ENCODE peak calls at places on chromosomes 16 and 17, in nine cellular contexts. One of them, this sample, is unnamed.
A peak's percentile ranks its signal among the peaks of the same experiment; 100 is the strongest.

GRCh38 chr17:18038149-18038850 is 668 bp downstream of the ATPAF2 start:
- DNase-seq in PC-3: no peak
- DNase-seq in astrocyte: peak; percentile 8
- DNase-seq in tibial nerve: no peak
- DNase-seq in cardiac fibroblast: no peak
- DNase-seq in left ventricle myocardium inferior: no peak
- DNase-seq in stomach: no peak
- DNase-seq in fibroblast of lung: no peak
- DNase-seq in astrocyte of the cerebellum: no peak
- DNase-seq in this sample: no peak

GRCh38 chr16:75116081-75116910 is at the start of gene LDHD:
- DNase-seq in tibial nerve: peak; percentile 79
- DNase-seq in left ventricle myocardium inferior: peak; percentile 83
- DNase-seq in PC-3: peak; percentile 75
- DNase-seq in astrocyte of the cerebellum: no peak
- DNase-seq in cardiac fibroblast: peak; percentile 61
- DNase-seq in stomach: peak; percentile 94
- DNase-seq in astrocyte: peak; percentile 47
- DNase-seq in fibroblast of lung: peak; percentile 56
- DNase-seq in this sample: no peak

GRCh38 chr16:49276646-49277385 is 4.8 kb downstream of the CBLN1 start:
- DNase-seq in astrocyte of the cerebellum: no peak
- DNase-seq in tibial nerve: no peak
- DNase-seq in fibroblast of lung: no peak
- DNase-seq in astrocyte: no peak
- DNase-seq in PC-3: no peak
- DNase-seq in left ventricle myocardium inferior: no peak
- DNase-seq in stomach: no peak
- DNase-seq in cardiac fibroblast: no peak
- DNase-seq in this sample: no peak

GRCh38 chr17:9409430-9409829 is 166.2 kb downstream of the STX8 start:
- DNase-seq in left ventricle myocardium inferior: no peak
- DNase-seq in tibial nerve: no peak
- DNase-seq in astrocyte: no peak
- DNase-seq in stomach: no peak
- DNase-seq in PC-3: no peak
- DNase-seq in cardiac fibroblast: no peak
- DNase-seq in fibroblast of lung: peak; percentile 47
- DNase-seq in astrocyte of the cerebellum: no peak
- DNase-seq in this sample: no peak

GRCh38 chr17:69480197-69480596 is 65.7 kb downstream of the MAP2K6 start:
- DNase-seq in astrocyte: no peak
- DNase-seq in cardiac fibroblast: no peak
- DNase-seq in astrocyte of the cerebellum: no peak
- DNase-seq in tibial nerve: peak; percentile 72
- DNase-seq in left ventricle myocardium inferior: no peak
- DNase-seq in stomach: no peak
- DNase-seq in PC-3: no peak
- DNase-seq in fibroblast of lung: no peak
- DNase-seq in this sample: no peak

GRCh38 chr17:41391535-41391934 is 5.9 kb downstream of the KRT31 start:
- DNase-seq in left ventricle myocardium inferior: no peak
- DNase-seq in PC-3: no peak
- DNase-seq in astrocyte of the cerebellum: no peak
- DNase-seq in cardiac fibroblast: no peak
- DNase-seq in fibroblast of lung: no peak
- DNase-seq in astrocyte: no peak
- DNase-seq in stomach: no peak
- DNase-seq in tibial nerve: no peak
- DNase-seq in this sample: no peak

GRCh38 chr16:31350275-31351005 is 4.5 kb upstream of the ITGAX start:
- DNase-seq in left ventricle myocardium inferior: no peak
- DNase-seq in stomach: no peak
- DNase-seq in cardiac fibroblast: no peak
- DNase-seq in astrocyte: no peak
- DNase-seq in tibial nerve: no peak
- DNase-seq in PC-3: no peak
- DNase-seq in fibroblast of lung: no peak
- DNase-seq in astrocyte of the cerebellum: no peak
- DNase-seq in this sample: no peak

GRCh38 chr17:47603830-47604229 is 45.9 kb upstream of the KPNB1 start:
- DNase-seq in cardiac fibroblast: no peak
- DNase-seq in stomach: no peak
- DNase-seq in astrocyte: no peak
- DNase-seq in left ventricle myocardium inferior: no peak
- DNase-seq in PC-3: no peak
- DNase-seq in fibroblast of lung: no peak
- DNase-seq in tibial nerve: no peak
- DNase-seq in astrocyte of the cerebellum: no peak
- DNase-seq in this sample: no peak

GRCh38 chr17:44211281-44212265 is 7.9 kb downstream of the UBTF start:
- DNase-seq in astrocyte of the cerebellum: no peak
- DNase-seq in left ventricle myocardium inferior: no peak
- DNase-seq in tibial nerve: no peak
- DNase-seq in cardiac fibroblast: no peak
- DNase-seq in PC-3: no peak
- DNase-seq in fibroblast of lung: no peak
- DNase-seq in astrocyte: no peak
- DNase-seq in stomach: no peak
- DNase-seq in this sample: no peak

GRCh38 chr17:29004081-29004692 is 1.6 kb downstream of the SEZ6 start:
- DNase-seq in astrocyte of the cerebellum: no peak
- DNase-seq in stomach: no peak
- DNase-seq in tibial nerve: no peak
- DNase-seq in PC-3: no peak
- DNase-seq in fibroblast of lung: peak; percentile 15
- DNase-seq in cardiac fibroblast: peak; percentile 26
- DNase-seq in left ventricle myocardium inferior: no peak
- DNase-seq in astrocyte: peak; percentile 23
- DNase-seq in this sample: no peak

GRCh38 chr17:29005562-29005887 is 308 bp downstream of the SEZ6 start:
- DNase-seq in astrocyte: no peak
- DNase-seq in left ventricle myocardium inferior: no peak
- DNase-seq in PC-3: no peak
- DNase-seq in cardiac fibroblast: no peak
- DNase-seq in stomach: no peak
- DNase-seq in astrocyte of the cerebellum: no peak
- DNase-seq in fibroblast of lung: no peak
- DNase-seq in tibial nerve: no peak
- DNase-seq in this sample: no peak

GRCh38 chr17:29007456-29008455 is 1.9 kb upstream of the SEZ6 start:
- DNase-seq in tibial nerve: no peak
- DNase-seq in cardiac fibroblast: peak; percentile 29
- DNase-seq in left ventricle myocardium inferior: no peak
- DNase-seq in astrocyte: peak; percentile 33
- DNase-seq in astrocyte of the cerebellum: no peak
- DNase-seq in fibroblast of lung: no peak
- DNase-seq in stomach: no peak
- DNase-seq in PC-3: peak; percentile 67
- DNase-seq in this sample: no peak

GRCh38 chr17:29008591-29008990 is 2.8 kb upstream of the SEZ6 start:
- DNase-seq in stomach: no peak
- DNase-seq in fibroblast of lung: no peak
- DNase-seq in astrocyte of the cerebellum: no peak
- DNase-seq in left ventricle myocardium inferior: no peak
- DNase-seq in astrocyte: no peak
- DNase-seq in tibial nerve: no peak
- DNase-seq in PC-3: no peak
- DNase-seq in cardiac fibroblast: no peak
- DNase-seq in this sample: no peak

GRCh38 chr17:29005936-29006438 is at the start of gene SEZ6:
- DNase-seq in fibroblast of lung: peak; percentile 55
- DNase-seq in tibial nerve: peak; percentile 38
- DNase-seq in cardiac fibroblast: peak; percentile 70
- DNase-seq in stomach: peak; percentile 74
- DNase-seq in astrocyte: peak; percentile 36
- DNase-seq in astrocyte of the cerebellum: peak; percentile 8
- DNase-seq in left ventricle myocardium inferior: peak; percentile 72
- DNase-seq in PC-3: peak; percentile 40
- DNase-seq in this sample: no peak
- H3K4me3 ChIP-seq in fibroblast of lung: no peak within 1 kb of the TSS
- H3K4me3 ChIP-seq in tibial nerve: no peak within 1 kb of the TSS
- H3K4me3 ChIP-seq in cardiac fibroblast: no peak within 1 kb of the TSS
- H3K4me3 ChIP-seq in stomach: peak within 1 kb of the TSS; percentile 27
- H3K4me3 ChIP-seq in astrocyte: no peak within 1 kb of the TSS
- H3K4me3 ChIP-seq in astrocyte of the cerebellum: no peak within 1 kb of the TSS
- H3K4me3 ChIP-seq in left ventricle myocardium inferior: peak within 1 kb of the TSS; percentile 36
- H3K4me3 ChIP-seq in PC-3: no peak within 1 kb of the TSS
- H3K4me3 ChIP-seq in this sample: no peak within 1 kb of the TSS

DNA sequence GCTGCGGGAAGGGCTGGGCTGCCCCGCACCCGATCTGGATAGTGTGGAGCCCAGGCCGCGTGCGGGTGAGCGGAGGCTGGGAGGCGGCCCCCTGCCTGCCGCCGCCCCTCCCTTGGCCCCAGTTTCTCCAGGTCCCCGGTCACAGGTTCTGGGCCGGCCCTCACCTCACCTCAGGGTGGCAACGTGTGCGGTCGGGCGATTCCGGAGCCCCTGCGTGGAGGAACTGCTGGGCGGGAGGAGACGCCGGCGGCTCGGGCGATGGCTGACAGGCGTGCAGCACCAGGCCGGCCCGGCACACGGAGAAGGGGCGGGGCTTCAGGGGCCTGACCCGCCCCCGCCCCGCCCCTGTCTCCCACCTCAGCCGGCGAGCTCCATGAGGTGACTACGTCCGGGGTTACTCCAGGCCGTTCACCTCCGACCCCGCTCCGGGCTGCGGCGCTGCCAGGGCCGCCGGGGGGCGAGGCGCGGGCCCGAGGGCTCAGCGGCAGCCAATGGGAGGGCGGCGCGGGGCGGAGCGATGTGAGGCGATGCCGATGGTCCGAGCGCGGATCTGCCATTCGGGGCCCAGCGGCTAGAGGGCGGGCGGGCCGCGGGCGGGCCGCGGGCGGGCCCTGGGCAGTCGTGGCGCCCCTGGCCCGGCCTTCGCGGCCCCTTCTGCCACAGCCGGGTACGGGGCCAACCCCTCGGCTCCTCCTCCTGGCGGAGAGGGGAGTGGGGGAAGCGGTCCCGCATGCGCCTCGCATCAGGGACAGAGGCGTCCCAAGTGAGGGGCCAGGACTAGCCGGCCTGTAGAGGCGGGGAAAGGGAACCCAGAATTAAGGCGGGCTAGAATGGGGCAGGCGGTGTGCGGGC is 16.7 kb upstream of the C17orf78 start:
- DNase-seq in left ventricle myocardium inferior: peak; percentile 95
- DNase-seq in tibial nerve: peak; percentile 88
- DNase-seq in astrocyte: peak; percentile 78
- DNase-seq in PC-3: peak; percentile 88
- DNase-seq in fibroblast of lung: peak; percentile 95
- DNase-seq in stomach: peak; percentile 95
- DNase-seq in astrocyte of the cerebellum: peak; percentile 64
- DNase-seq in cardiac fibroblast: peak; percentile 98
- DNase-seq in this sample: no peak
- TF ChIP-seq CTCF in left ventricle myocardium inferior: peak; percentile 64
- TF ChIP-seq CTCF in tibial nerve: peak; percentile 76
- TF ChIP-seq CTCF in astrocyte: no peak
- TF ChIP-seq CTCF in PC-3: no peak
- TF ChIP-seq CTCF in fibroblast of lung: peak; percentile 22
- TF ChIP-seq CTCF in stomach: peak; percentile 62
- TF ChIP-seq CTCF in astrocyte of the cerebellum: no peak
- TF ChIP-seq CTCF in cardiac fibroblast: peak; percentile 5
- TF ChIP-seq CTCF in this sample: no peak

GRCh38 chr17:2238432-2239169 is 65.0 kb downstream of the SMG6 start:
- DNase-seq in astrocyte of the cerebellum: no peak
- DNase-seq in PC-3: no peak
- DNase-seq in cardiac fibroblast: no peak
- DNase-seq in astrocyte: no peak
- DNase-seq in left ventricle myocardium inferior: peak; percentile 62
- DNase-seq in fibroblast of lung: no peak
- DNase-seq in stomach: no peak
- DNase-seq in tibial nerve: no peak
- DNase-seq in this sample: no peak

GRCh38 chr17:2237960-2238359 is 65.6 kb downstream of the SMG6 start:
- DNase-seq in cardiac fibroblast: no peak
- DNase-seq in stomach: no peak
- DNase-seq in tibial nerve: no peak
- DNase-seq in left ventricle myocardium inferior: no peak
- DNase-seq in astrocyte: no peak
- DNase-seq in PC-3: no peak
- DNase-seq in fibroblast of lung: no peak
- DNase-seq in astrocyte of the cerebellum: no peak
- DNase-seq in this sample: no peak

GRCh38 chr17:2240541-2240940 is 63.0 kb downstream of the SMG6 start:
- DNase-seq in stomach: no peak
- DNase-seq in astrocyte: no peak
- DNase-seq in PC-3: peak; percentile 7
- DNase-seq in fibroblast of lung: peak; percentile 48
- DNase-seq in cardiac fibroblast: peak; percentile 64
- DNase-seq in tibial nerve: no peak
- DNase-seq in astrocyte of the cerebellum: no peak
- DNase-seq in left ventricle myocardium inferior: no peak
- DNase-seq in this sample: no peak

GRCh38 chr17:2239882-2240430 is 63.6 kb downstream of the SMG6 start:
- DNase-seq in cardiac fibroblast: peak; percentile 83
- DNase-seq in astrocyte of the cerebellum: peak; percentile 77
- DNase-seq in PC-3: peak; percentile 81
- DNase-seq in fibroblast of lung: peak; percentile 93
- DNase-seq in left ventricle myocardium inferior: peak; percentile 63
- DNase-seq in astrocyte: peak; percentile 95
- DNase-seq in stomach: peak; percentile 33
- DNase-seq in tibial nerve: peak; percentile 60
- DNase-seq in this sample: peak; percentile 53

GRCh38 chr17:2239170-2239551 is 64.4 kb downstream of the SMG6 start:
- DNase-seq in cardiac fibroblast: no peak
- DNase-seq in stomach: no peak
- DNase-seq in PC-3: no peak
- DNase-seq in astrocyte: no peak
- DNase-seq in astrocyte of the cerebellum: no peak
- DNase-seq in fibroblast of lung: no peak
- DNase-seq in tibial nerve: no peak
- DNase-seq in left ventricle myocardium inferior: no peak
- DNase-seq in this sample: no peak
- H3K4me3 ChIP-seq in cardiac fibroblast: no peak overlapping the region
- H3K4me3 ChIP-seq in stomach: no peak overlapping the region
- H3K4me3 ChIP-seq in PC-3: no peak overlapping the region
- H3K4me3 ChIP-seq in astrocyte: no peak overlapping the region
- H3K4me3 ChIP-seq in astrocyte of the cerebellum: no peak overlapping the region
- H3K4me3 ChIP-seq in fibroblast of lung: no peak overlapping the region
- H3K4me3 ChIP-seq in tibial nerve: no peak overlapping the region
- H3K4me3 ChIP-seq in left ventricle myocardium inferior: no peak overlapping the region
- H3K4me3 ChIP-seq in this sample: no peak overlapping the region

GRCh38 chr16:25922438-25922837 is 230.7 kb downstream of the HS3ST4 start:
- DNase-seq in PC-3: no peak
- DNase-seq in fibroblast of lung: no peak
- DNase-seq in left ventricle myocardium inferior: no peak
- DNase-seq in tibial nerve: no peak
- DNase-seq in stomach: no peak
- DNase-seq in astrocyte: no peak
- DNase-seq in astrocyte of the cerebellum: no peak
- DNase-seq in cardiac fibroblast: no peak
- DNase-seq in this sample: no peak

DNA sequence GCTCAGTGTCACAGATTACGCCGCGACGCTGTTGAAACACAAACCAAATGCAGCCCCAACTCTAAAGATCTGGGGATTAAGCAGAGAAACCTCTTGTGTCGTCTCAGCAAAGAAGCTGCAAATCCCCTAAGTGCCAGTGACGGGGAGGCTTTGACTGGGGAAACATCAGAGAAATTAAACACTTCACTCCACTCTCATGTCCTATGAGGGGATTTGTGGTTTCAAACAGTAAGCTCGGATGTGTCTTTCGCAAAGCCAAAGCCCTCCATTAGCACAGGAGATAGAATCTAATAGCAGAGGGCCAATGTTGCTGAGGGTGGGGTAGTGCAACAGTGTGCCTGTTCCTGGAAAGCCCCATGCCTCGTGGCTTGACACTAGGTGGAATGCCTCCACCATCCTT is 233.7 kb downstream of the HS3ST4 start:
- DNase-seq in tibial nerve: no peak
- DNase-seq in astrocyte: no peak
- DNase-seq in stomach: no peak
- DNase-seq in cardiac fibroblast: no peak
- DNase-seq in left ventricle myocardium inferior: no peak
- DNase-seq in fibroblast of lung: no peak
- DNase-seq in PC-3: no peak
- DNase-seq in astrocyte of the cerebellum: no peak
- DNase-seq in this sample: no peak
- TF ChIP-seq CTCF in tibial nerve: no peak
- TF ChIP-seq CTCF in astrocyte: no peak
- TF ChIP-seq CTCF in stomach: no peak
- TF ChIP-seq CTCF in cardiac fibroblast: no peak
- TF ChIP-seq CTCF in left ventricle myocardium inferior: no peak
- TF ChIP-seq CTCF in fibroblast of lung: no peak
- TF ChIP-seq CTCF in PC-3: no peak
- TF ChIP-seq CTCF in astrocyte of the cerebellum: no peak
- TF ChIP-seq CTCF in this sample: no peak

This sample was measured in AG09309.